ENCODE peak calls at places on chromosomes 1 and 21, in six cellular contexts. W is SK-N-SH, I is HCT116, R is GM12878, J is K562, P is HepG2. H is an unnamed sample.

GRCh38 chr1:179016694-179017382 is 8.9 kb upstream of the FAM20B start:
- DNase-seq in J (peak), W (peak), P (peak), I (peak), R (no peak), H (no peak)

GRCh38 chr1:150925080-150925479 is 1.1 kb upstream of the SETDB1 start:
- DNase-seq in W (no peak), P (no peak), J (no peak), R (no peak), I (no peak), H (no peak)

GRCh38 chr1:151313501-151313900 is 13.7 kb downstream of the PI4KB start:
- DNase-seq in R (no peak), J (no peak), W (no peak), I (no peak), P (no peak), H (no peak)

GRCh38 chr1:65292861-65293593 is 16.3 kb upstream of the DNAJC6 start:
- DNase-seq in W (no peak), P (no peak), J (peak), R (no peak), I (no peak), H (no peak)

GRCh38 chr1:244154528-244154881 is 103.4 kb downstream of the ZBTB18 start:
- DNase-seq in W (no peak), P (no peak), R (no peak), J (no peak), I (no peak), H (no peak)

GRCh38 chr21:39153373-39153772 is 29.9 kb downstream of the PSMG1 start:
- DNase-seq in W (peak), P (no peak), I (no peak), J (peak), R (no peak), H (no peak)

GRCh38 chr1:12052008-12052573 is 11.0 kb upstream of the TNFRSF8 start:
- DNase-seq in J (peak), W (no peak), I (peak), P (no peak), R (peak), H (no peak)

GRCh38 chr1:43067856-43068751 is 104.0 kb downstream of the EBNA1BP2 start:
- DNase-seq in I (no peak), P (no peak), W (peak), R (no peak), J (no peak), H (no peak)

GRCh38 chr1:163130250-163130856 is 61.2 kb downstream of the RGS4 start:
- DNase-seq in I (no peak), J (no peak), P (no peak), W (no peak), R (no peak), H (no peak)

GRCh38 chr1:93525431-93525830 is 77.5 kb downstream of the FNBP1L start:
- DNase-seq in P (no peak), I (no peak), R (no peak), J (no peak), W (no peak), H (no peak)

GRCh38 chr1:81654657-81655056 is 146.1 kb upstream of the ADGRL2 start:
- DNase-seq in W (no peak), P (no peak), R (no peak), I (no peak), J (no peak), H (no peak)

GRCh38 chr1:53135735-53136114 is 6.7 kb downstream of the SLC1A7 start:
- DNase-seq in P (no peak), J (no peak), R (no peak), I (no peak), W (no peak), H (no peak)

GRCh38 chr1:91778964-91779363 is 107.0 kb downstream of the TGFBR3 start:
- DNase-seq in J (no peak), P (no peak), W (no peak), R (no peak), I (no peak), H (no peak)

GRCh38 chr1:228270032-228270431 is 62.2 kb downstream of the OBSCN start:
- DNase-seq in P (no peak), J (no peak), W (no peak), I (no peak), R (no peak), H (no peak)

GRCh38 chr1:110312188-110313121 is 26.7 kb upstream of the RBM15 start:
- DNase-seq in R (peak), J (peak), W (peak), I (peak), P (peak), H (peak)
- TF ChIP-seq SIN3A in R (no peak), J (no peak), W (no peak), I (no peak), P (no peak), H (no peak)

DNA sequence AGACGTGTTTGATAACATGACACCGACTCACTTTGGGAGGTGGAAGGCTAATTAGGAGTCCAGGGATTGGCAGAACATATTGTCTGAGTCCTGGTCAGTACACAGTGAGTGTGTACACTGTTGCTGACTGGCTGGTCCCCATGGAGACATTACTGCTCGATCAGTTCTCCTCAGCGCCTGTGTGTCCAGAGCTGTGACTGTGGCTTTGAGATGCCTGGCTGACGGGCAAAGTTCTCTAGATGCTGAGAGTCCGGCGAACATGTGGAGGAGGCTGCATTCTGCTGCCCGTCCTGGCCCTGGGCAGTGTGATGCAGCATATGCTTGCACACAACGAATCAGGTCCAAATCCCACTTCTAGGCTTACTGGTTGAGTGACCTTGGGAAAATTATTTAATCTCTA is 280.1 kb upstream of the ST6GALNAC5 start:
- DNase-seq in J (no peak), W (no peak), R (no peak), I (no peak), P (no peak), H (no peak)
- TF ChIP-seq JUND in J (no peak), W (no peak), R (no peak), I (no peak), P (no peak), H (no peak)

DNA sequence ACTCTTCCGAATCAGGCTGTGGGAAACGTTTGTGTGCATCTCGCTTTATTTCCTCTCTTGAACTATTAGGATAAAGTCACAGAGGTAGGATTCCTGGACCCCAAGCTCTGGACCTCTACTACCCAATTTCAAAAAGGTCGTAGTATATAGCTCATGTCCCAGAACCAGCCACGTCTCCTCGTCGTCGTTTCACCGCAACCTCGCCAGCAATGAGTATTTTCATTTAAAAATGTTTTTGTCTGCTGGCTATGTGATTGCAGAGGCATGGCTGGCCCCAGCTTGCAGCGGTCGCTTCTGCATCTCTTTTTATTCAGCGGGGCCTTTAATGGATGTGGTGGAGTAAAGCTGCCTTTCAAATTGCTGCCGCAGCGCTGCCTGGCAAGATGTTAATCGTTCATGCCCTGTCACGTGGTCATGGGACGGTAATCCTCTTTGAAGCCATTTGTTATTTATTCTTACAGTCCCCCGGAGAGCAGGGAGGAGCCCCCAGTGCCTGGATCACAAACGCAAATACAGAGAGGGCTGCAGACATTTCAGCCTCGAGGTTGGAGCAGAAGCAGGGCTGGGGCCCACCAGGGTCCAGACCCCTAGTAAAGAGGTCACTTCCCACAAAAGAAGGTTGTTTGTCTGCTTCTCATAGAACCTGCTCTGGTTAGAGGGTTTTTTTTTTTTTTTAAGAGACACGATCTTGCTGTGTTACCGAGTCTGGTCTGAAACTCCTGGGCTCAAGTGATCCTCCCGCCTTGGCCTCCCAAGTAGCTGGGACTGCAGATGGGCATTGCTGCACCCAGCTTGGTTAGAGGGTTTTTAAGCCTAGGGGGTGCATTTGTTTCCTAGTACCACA is 11.6 kb upstream of the NPHP4 start:
- DNase-seq in P (peak), W (peak), R (no peak), I (no peak), J (no peak), H (no peak)
- TF ChIP-seq SIN3A in P (no peak), W (no peak), R (no peak), I (no peak), J (no peak), H (no peak)

DNA sequence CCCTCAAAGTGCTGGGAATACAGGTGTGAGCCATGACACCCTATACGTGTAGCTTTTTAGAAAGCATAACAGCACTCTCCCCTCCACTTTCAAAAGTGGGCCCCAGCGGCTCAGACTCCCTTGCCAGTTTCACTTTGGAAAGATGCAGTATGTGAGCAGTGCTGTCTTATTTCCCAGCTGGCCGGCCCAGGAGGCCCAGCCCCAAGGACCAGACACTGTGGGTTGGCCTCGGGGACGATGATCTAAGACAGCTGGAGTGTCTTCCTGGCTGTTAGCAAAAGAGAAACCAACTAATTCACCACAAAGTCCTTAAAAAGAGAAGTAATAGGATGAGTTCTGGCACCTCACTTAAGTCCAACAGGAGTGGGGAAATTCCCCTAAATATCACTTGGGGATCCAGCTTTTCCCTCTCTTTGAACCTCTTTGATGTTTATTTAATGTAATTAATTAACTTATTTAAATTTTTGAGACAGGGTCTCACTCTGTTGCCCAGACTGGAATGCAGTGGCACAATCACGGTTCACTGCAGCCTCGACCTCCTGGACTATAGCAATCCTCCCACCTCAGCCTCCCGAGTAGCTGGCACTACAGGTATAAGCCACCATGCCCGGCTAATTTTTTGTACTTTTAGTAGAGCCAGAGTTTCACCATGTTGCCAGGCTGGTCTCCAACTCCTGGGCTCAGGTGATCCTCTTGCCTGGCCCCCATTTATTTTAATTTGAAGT is 17.6 kb upstream of the CLIC4 start:
- DNase-seq in R (peak), I (no peak), W (no peak), P (no peak), J (no peak), H (no peak)
- TF ChIP-seq JUND in R (no peak), I (no peak), W (no peak), P (no peak), J (peak), H (no peak)

H was measured in H1.